ENCODE peak calls at places on chromosomes 13 and 19, in ten cellular contexts. One of them, this sample, is unnamed. For H3K27me3, the result is how much of the 10 kb centered on the place peaks cover.

GRCh38 chr13:97786510-97786909 is 167.0 kb upstream of the IPO5 start:
- DNase-seq in Peyer's patch: no peak
- DNase-seq in dorsolateral prefrontal cortex: no peak
- DNase-seq in AG04450: no peak
- DNase-seq in heart right ventricle: no peak
- DNase-seq in lower lobe of right lung: no peak
- DNase-seq in CD8-positive, alpha-beta T cell: no peak
- DNase-seq in RWPE2: no peak
- DNase-seq in GM23338: no peak
- DNase-seq in colonic mucosa: no peak
- DNase-seq in this sample: no peak

GRCh38 chr19:13588953-13589833 is 82.9 kb upstream of the CACNA1A start:
- DNase-seq in heart right ventricle: peak
- DNase-seq in colonic mucosa: peak
- DNase-seq in GM23338: peak
- DNase-seq in CD8-positive, alpha-beta T cell: peak
- DNase-seq in AG04450: peak
- DNase-seq in lower lobe of right lung: peak
- DNase-seq in dorsolateral prefrontal cortex: peak
- DNase-seq in RWPE2: no peak
- DNase-seq in Peyer's patch: peak
- DNase-seq in this sample: peak

GRCh38 chr13:95137096-95137495 is 164.2 kb downstream of the ABCC4 start:
- DNase-seq in heart right ventricle: no peak
- DNase-seq in colonic mucosa: no peak
- DNase-seq in CD8-positive, alpha-beta T cell: no peak
- DNase-seq in lower lobe of right lung: no peak
- DNase-seq in dorsolateral prefrontal cortex: no peak
- DNase-seq in GM23338: no peak
- DNase-seq in AG04450: no peak
- DNase-seq in Peyer's patch: no peak
- DNase-seq in RWPE2: no peak
- DNase-seq in this sample: no peak

GRCh38 chr13:113863511-113864302 is at the start of gene GAS6:
- DNase-seq in GM23338: peak
- DNase-seq in RWPE2: peak
- DNase-seq in dorsolateral prefrontal cortex: peak
- DNase-seq in CD8-positive, alpha-beta T cell: no peak
- DNase-seq in heart right ventricle: peak
- DNase-seq in Peyer's patch: peak
- DNase-seq in lower lobe of right lung: peak
- DNase-seq in colonic mucosa: peak
- DNase-seq in AG04450: no peak
- DNase-seq in this sample: peak

GRCh38 chr13:110399801-110400200 is 92.7 kb downstream of the COL4A2 start:
- DNase-seq in Peyer's patch: no peak
- DNase-seq in colonic mucosa: no peak
- DNase-seq in AG04450: no peak
- DNase-seq in heart right ventricle: no peak
- DNase-seq in dorsolateral prefrontal cortex: no peak
- DNase-seq in lower lobe of right lung: no peak
- DNase-seq in RWPE2: no peak
- DNase-seq in CD8-positive, alpha-beta T cell: no peak
- DNase-seq in GM23338: no peak
- DNase-seq in this sample: no peak

GRCh38 chr19:33396701-33397535 is 23.4 kb downstream of the CEBPG start:
- DNase-seq in RWPE2: peak
- DNase-seq in dorsolateral prefrontal cortex: no peak
- DNase-seq in heart right ventricle: no peak
- DNase-seq in AG04450: no peak
- DNase-seq in Peyer's patch: peak
- DNase-seq in lower lobe of right lung: peak
- DNase-seq in colonic mucosa: no peak
- DNase-seq in CD8-positive, alpha-beta T cell: no peak
- DNase-seq in GM23338: peak
- DNase-seq in this sample: no peak

GRCh38 chr13:79503069-79503468 is 22.1 kb downstream of the NDFIP2 start:
- DNase-seq in GM23338: peak
- DNase-seq in AG04450: no peak
- DNase-seq in Peyer's patch: no peak
- DNase-seq in colonic mucosa: no peak
- DNase-seq in heart right ventricle: no peak
- DNase-seq in dorsolateral prefrontal cortex: no peak
- DNase-seq in RWPE2: no peak
- DNase-seq in lower lobe of right lung: no peak
- DNase-seq in CD8-positive, alpha-beta T cell: no peak
- DNase-seq in this sample: no peak

GRCh38 chr19:56314018-56314583 is 538 bp downstream of the ZSCAN5A start:
- DNase-seq in RWPE2: no peak
- DNase-seq in colonic mucosa: no peak
- DNase-seq in AG04450: no peak
- DNase-seq in heart right ventricle: no peak
- DNase-seq in dorsolateral prefrontal cortex: no peak
- DNase-seq in lower lobe of right lung: no peak
- DNase-seq in GM23338: peak
- DNase-seq in CD8-positive, alpha-beta T cell: no peak
- DNase-seq in Peyer's patch: no peak
- DNase-seq in this sample: no peak

GRCh38 chr13:27973956-27974662 is 5.0 kb upstream of the CDX2 start:
- DNase-seq in dorsolateral prefrontal cortex: no peak
- DNase-seq in AG04450: no peak
- DNase-seq in colonic mucosa: no peak
- DNase-seq in GM23338: no peak
- DNase-seq in lower lobe of right lung: no peak
- DNase-seq in CD8-positive, alpha-beta T cell: no peak
- DNase-seq in RWPE2: no peak
- DNase-seq in Peyer's patch: no peak
- DNase-seq in heart right ventricle: no peak
- DNase-seq in this sample: peak

GRCh38 chr19:3660493-3661219 is 34.1 kb upstream of the CACTIN start:
- DNase-seq in CD8-positive, alpha-beta T cell: no peak
- DNase-seq in dorsolateral prefrontal cortex: peak
- DNase-seq in Peyer's patch: no peak
- DNase-seq in RWPE2: no peak
- DNase-seq in GM23338: no peak
- DNase-seq in heart right ventricle: no peak
- DNase-seq in lower lobe of right lung: no peak
- DNase-seq in colonic mucosa: no peak
- DNase-seq in AG04450: no peak
- DNase-seq in this sample: no peak

GRCh38 chr13:30091691-30092090 is 215.7 kb downstream of the KATNAL1 start:
- DNase-seq in RWPE2: no peak
- DNase-seq in colonic mucosa: no peak
- DNase-seq in Peyer's patch: no peak
- DNase-seq in lower lobe of right lung: peak
- DNase-seq in CD8-positive, alpha-beta T cell: no peak
- DNase-seq in AG04450: no peak
- DNase-seq in heart right ventricle: no peak
- DNase-seq in GM23338: no peak
- DNase-seq in dorsolateral prefrontal cortex: no peak
- DNase-seq in this sample: no peak

GRCh38 chr19:35895911-35896642 is 4.3 kb downstream of the NFKBID start:
- DNase-seq in AG04450: no peak
- DNase-seq in colonic mucosa: no peak
- DNase-seq in GM23338: no peak
- DNase-seq in RWPE2: no peak
- DNase-seq in Peyer's patch: no peak
- DNase-seq in CD8-positive, alpha-beta T cell: no peak
- DNase-seq in dorsolateral prefrontal cortex: no peak
- DNase-seq in lower lobe of right lung: no peak
- DNase-seq in heart right ventricle: no peak
- DNase-seq in this sample: no peak

GRCh38 chr19:30664358-30665058 is 292.3 kb downstream of the ZNF536 start:
- DNase-seq in Peyer's patch: peak
- DNase-seq in RWPE2: no peak
- DNase-seq in GM23338: peak
- DNase-seq in lower lobe of right lung: no peak
- DNase-seq in dorsolateral prefrontal cortex: peak
- DNase-seq in AG04450: no peak
- DNase-seq in CD8-positive, alpha-beta T cell: no peak
- DNase-seq in heart right ventricle: peak
- DNase-seq in colonic mucosa: no peak
- DNase-seq in this sample: no peak

GRCh38 chr13:90867336-90867683 is 480.2 kb upstream of the MIR17HG start:
- DNase-seq in colonic mucosa: peak
- DNase-seq in dorsolateral prefrontal cortex: peak
- DNase-seq in CD8-positive, alpha-beta T cell: no peak
- DNase-seq in heart right ventricle: peak
- DNase-seq in AG04450: peak
- DNase-seq in RWPE2: no peak
- DNase-seq in lower lobe of right lung: peak
- DNase-seq in GM23338: peak
- DNase-seq in Peyer's patch: peak
- DNase-seq in this sample: peak

DNA sequence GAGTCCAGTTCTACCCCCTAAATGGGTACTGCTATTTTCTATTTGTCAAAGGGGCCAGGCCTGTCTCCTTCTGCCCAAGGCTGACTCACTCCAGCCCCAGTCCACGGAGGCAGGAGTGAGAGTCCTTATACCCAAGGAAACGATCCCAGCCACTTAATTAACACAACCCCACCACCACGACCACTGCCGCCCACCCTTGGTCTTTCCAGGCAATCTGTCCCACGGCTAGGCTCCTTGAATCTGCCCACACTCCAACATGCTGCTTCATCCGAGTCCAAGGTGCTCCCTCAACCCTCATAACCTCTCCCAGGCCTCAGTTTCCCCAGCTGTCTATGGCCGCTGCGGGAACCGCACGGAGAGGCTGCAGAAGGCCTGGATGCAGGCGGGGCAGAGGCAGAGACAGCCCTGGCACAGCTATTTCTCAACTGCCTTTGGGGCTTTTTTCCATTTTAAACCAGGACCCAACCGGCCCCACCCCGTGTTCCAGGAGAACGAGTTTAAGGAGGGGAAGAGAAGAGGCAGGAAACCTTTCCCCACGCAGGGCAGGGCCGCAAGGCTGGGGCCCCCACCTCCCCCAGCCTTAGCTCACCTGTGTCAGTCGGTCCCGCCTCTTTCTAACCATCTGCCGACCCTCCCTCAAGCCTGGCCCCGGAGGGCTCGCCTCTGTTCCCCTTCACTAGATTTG is 746 bp downstream of the RAB3D start:
- DNase-seq in lower lobe of right lung: peak
- DNase-seq in CD8-positive, alpha-beta T cell: no peak
- DNase-seq in GM23338: no peak
- DNase-seq in colonic mucosa: peak
- DNase-seq in RWPE2: no peak
- DNase-seq in Peyer's patch: no peak
- DNase-seq in AG04450: no peak
- DNase-seq in dorsolateral prefrontal cortex: no peak
- DNase-seq in heart right ventricle: no peak
- DNase-seq in this sample: no peak
- H3K4me3 ChIP-seq in lower lobe of right lung: peak
- H3K4me3 ChIP-seq in CD8-positive, alpha-beta T cell: peak
- H3K4me3 ChIP-seq in GM23338: peak
- H3K4me3 ChIP-seq in colonic mucosa: peak
- H3K4me3 ChIP-seq in RWPE2: peak
- H3K4me3 ChIP-seq in Peyer's patch: peak
- H3K4me3 ChIP-seq in AG04450: peak
- H3K4me3 ChIP-seq in dorsolateral prefrontal cortex: peak
- H3K4me3 ChIP-seq in heart right ventricle: peak
- H3K4me3 ChIP-seq in this sample: peak

GRCh38 chr13:43143591-43143990 is 120.2 kb downstream of the DNAJC15 start:
- DNase-seq in CD8-positive, alpha-beta T cell: no peak
- DNase-seq in Peyer's patch: no peak
- DNase-seq in AG04450: no peak
- DNase-seq in RWPE2: no peak
- DNase-seq in heart right ventricle: no peak
- DNase-seq in colonic mucosa: no peak
- DNase-seq in lower lobe of right lung: no peak
- DNase-seq in GM23338: no peak
- DNase-seq in dorsolateral prefrontal cortex: no peak
- DNase-seq in this sample: no peak
- H3K27me3 ChIP-seq in CD8-positive, alpha-beta T cell: under half
- H3K27me3 ChIP-seq in Peyer's patch: under half
- H3K27me3 ChIP-seq in AG04450: under half
- H3K27me3 ChIP-seq in RWPE2: under half
- H3K27me3 ChIP-seq in heart right ventricle: under half
- H3K27me3 ChIP-seq in colonic mucosa: under half
- H3K27me3 ChIP-seq in lower lobe of right lung: under half
- H3K27me3 ChIP-seq in GM23338: under half
- H3K27me3 ChIP-seq in dorsolateral prefrontal cortex: under half
- H3K27me3 ChIP-seq in this sample: under half

DNA sequence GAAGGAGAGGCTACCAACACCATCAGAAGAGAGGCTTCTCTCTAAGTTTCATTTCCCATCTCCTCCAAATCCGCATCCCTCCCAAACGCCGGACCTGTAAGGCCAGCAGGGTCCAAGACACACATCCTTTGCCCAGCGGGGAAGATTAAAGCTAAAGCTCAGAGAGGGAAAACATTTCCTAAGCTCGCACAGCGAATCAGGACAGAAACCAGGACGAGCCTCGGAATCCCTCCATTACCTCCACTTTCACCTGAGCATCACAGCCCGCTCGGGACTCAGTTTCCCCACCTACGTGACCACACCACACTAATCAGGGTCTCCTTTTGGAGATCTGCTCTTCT is 711 bp upstream of the FOSB start:
- DNase-seq in heart right ventricle: no peak
- DNase-seq in lower lobe of right lung: no peak
- DNase-seq in dorsolateral prefrontal cortex: no peak
- DNase-seq in Peyer's patch: no peak
- DNase-seq in AG04450: no peak
- DNase-seq in GM23338: peak
- DNase-seq in colonic mucosa: no peak
- DNase-seq in RWPE2: no peak
- DNase-seq in CD8-positive, alpha-beta T cell: no peak
- DNase-seq in this sample: no peak
- H3K4me3 ChIP-seq in heart right ventricle: peak
- H3K4me3 ChIP-seq in lower lobe of right lung: peak
- H3K4me3 ChIP-seq in dorsolateral prefrontal cortex: peak
- H3K4me3 ChIP-seq in Peyer's patch: peak
- H3K4me3 ChIP-seq in AG04450: peak
- H3K4me3 ChIP-seq in GM23338: peak
- H3K4me3 ChIP-seq in colonic mucosa: peak
- H3K4me3 ChIP-seq in RWPE2: peak
- H3K4me3 ChIP-seq in CD8-positive, alpha-beta T cell: peak
- H3K4me3 ChIP-seq in this sample: peak

DNA sequence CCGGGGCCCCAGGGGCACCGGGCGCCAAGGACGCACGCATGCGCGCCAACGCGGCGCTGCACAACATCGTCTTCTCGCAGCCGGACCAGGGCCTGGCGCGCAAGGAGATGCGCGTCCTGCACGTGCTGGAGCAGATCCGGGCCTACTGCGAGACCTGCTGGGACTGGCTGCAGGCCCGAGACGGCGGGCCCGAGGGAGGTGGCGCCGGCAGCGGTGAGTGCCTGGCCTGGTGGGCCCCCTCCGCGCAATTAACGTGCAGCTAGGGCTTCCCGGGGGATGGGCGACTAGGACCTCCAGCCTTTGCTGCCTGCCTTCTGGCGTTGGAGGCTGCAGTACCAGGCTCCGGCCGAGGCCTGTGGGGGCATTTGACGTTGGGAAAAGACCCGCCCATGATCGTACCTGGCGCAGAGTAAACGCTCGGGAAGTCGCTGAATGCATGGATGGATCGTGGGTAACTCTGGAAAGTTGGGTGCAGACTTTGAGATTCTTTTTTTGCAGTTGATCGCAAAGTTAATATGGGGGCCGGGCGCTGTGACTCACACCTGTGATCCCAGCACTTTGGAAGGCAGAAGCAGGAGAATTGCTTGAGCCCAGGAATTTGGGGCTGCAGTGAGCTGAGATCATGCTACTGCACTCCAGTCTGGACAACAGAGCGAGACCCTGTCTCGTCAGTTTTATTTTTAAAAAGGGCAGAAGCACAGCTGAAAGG is 7.3 kb downstream of the APC2 start:
- DNase-seq in GM23338: peak
- DNase-seq in colonic mucosa: no peak
- DNase-seq in dorsolateral prefrontal cortex: no peak
- DNase-seq in Peyer's patch: no peak
- DNase-seq in AG04450: no peak
- DNase-seq in lower lobe of right lung: no peak
- DNase-seq in RWPE2: no peak
- DNase-seq in heart right ventricle: peak
- DNase-seq in CD8-positive, alpha-beta T cell: no peak
- DNase-seq in this sample: no peak
- H3K27me3 ChIP-seq in GM23338: under half
- H3K27me3 ChIP-seq in colonic mucosa: half or more
- H3K27me3 ChIP-seq in dorsolateral prefrontal cortex: under half
- H3K27me3 ChIP-seq in Peyer's patch: under half
- H3K27me3 ChIP-seq in AG04450: under half
- H3K27me3 ChIP-seq in lower lobe of right lung: half or more
- H3K27me3 ChIP-seq in RWPE2: under half
- H3K27me3 ChIP-seq in heart right ventricle: half or more
- H3K27me3 ChIP-seq in CD8-positive, alpha-beta T cell: under half
- H3K27me3 ChIP-seq in this sample: under half

This sample was measured in tibial artery.